ENCODE peak calls at places on chromosomes 16 and 17, in ten cellular contexts. One of them, this sample, is unnamed.

GRCh38 chr16:88087517-88087877 is 136.3 kb downstream of the BANP start:
- DNase-seq in stimulated activated CD8-positive, alpha-beta memory T cell treated with anti-CD3 and anti-CD28 coated beads, Interleukin-7, amount 100 ng/mL, for 1 hour: no peak
- DNase-seq in stomach: no peak
- DNase-seq in NCI-H510A treated with DMSO at 0.1 percent for 48 hours: no peak
- DNase-seq in uterus: no peak
- DNase-seq in cardiac muscle cell: no peak
- DNase-seq in activated naive CD8-positive, alpha-beta T cell treated with anti-CD3 and anti-CD28 coated beads, Interleukin-2, amount 10 ng/mL, durations not matched to agents 7 days and 5 days: no peak
- DNase-seq in omental fat pad: no peak
- DNase-seq in T follicular helper cell: no peak
- DNase-seq in fibroblast of the conjunctiva: no peak
- DNase-seq in this sample: no peak

GRCh38 chr16:89873109-89873821 is at the start of gene TCF25:
- DNase-seq in stimulated activated CD8-positive, alpha-beta memory T cell treated with anti-CD3 and anti-CD28 coated beads, Interleukin-7, amount 100 ng/mL, for 1 hour: peak
- DNase-seq in stomach: peak
- DNase-seq in NCI-H510A treated with DMSO at 0.1 percent for 48 hours: peak
- DNase-seq in uterus: peak
- DNase-seq in cardiac muscle cell: peak
- DNase-seq in activated naive CD8-positive, alpha-beta T cell treated with anti-CD3 and anti-CD28 coated beads, Interleukin-2, amount 10 ng/mL, durations not matched to agents 7 days and 5 days: peak
- DNase-seq in omental fat pad: no peak
- DNase-seq in T follicular helper cell: peak
- DNase-seq in fibroblast of the conjunctiva: peak
- DNase-seq in this sample: peak

GRCh38 chr17:73007447-73007846 is 85.0 kb downstream of the SLC39A11 start:
- DNase-seq in stimulated activated CD8-positive, alpha-beta memory T cell treated with anti-CD3 and anti-CD28 coated beads, Interleukin-7, amount 100 ng/mL, for 1 hour: no peak
- DNase-seq in stomach: peak
- DNase-seq in NCI-H510A treated with DMSO at 0.1 percent for 48 hours: no peak
- DNase-seq in uterus: no peak
- DNase-seq in cardiac muscle cell: no peak
- DNase-seq in activated naive CD8-positive, alpha-beta T cell treated with anti-CD3 and anti-CD28 coated beads, Interleukin-2, amount 10 ng/mL, durations not matched to agents 7 days and 5 days: no peak
- DNase-seq in omental fat pad: no peak
- DNase-seq in T follicular helper cell: no peak
- DNase-seq in fibroblast of the conjunctiva: no peak
- DNase-seq in this sample: peak

GRCh38 chr17:35733366-35733765 is 1.9 kb downstream of the RASL10B start:
- DNase-seq in stimulated activated CD8-positive, alpha-beta memory T cell treated with anti-CD3 and anti-CD28 coated beads, Interleukin-7, amount 100 ng/mL, for 1 hour: no peak
- DNase-seq in stomach: no peak
- DNase-seq in NCI-H510A treated with DMSO at 0.1 percent for 48 hours: no peak
- DNase-seq in uterus: no peak
- DNase-seq in cardiac muscle cell: no peak
- DNase-seq in activated naive CD8-positive, alpha-beta T cell treated with anti-CD3 and anti-CD28 coated beads, Interleukin-2, amount 10 ng/mL, durations not matched to agents 7 days and 5 days: no peak
- DNase-seq in omental fat pad: no peak
- DNase-seq in T follicular helper cell: no peak
- DNase-seq in fibroblast of the conjunctiva: no peak
- DNase-seq in this sample: no peak

GRCh38 chr16:85940214-85940613 is 41.3 kb downstream of the IRF8 start:
- DNase-seq in stimulated activated CD8-positive, alpha-beta memory T cell treated with anti-CD3 and anti-CD28 coated beads, Interleukin-7, amount 100 ng/mL, for 1 hour: no peak
- DNase-seq in stomach: no peak
- DNase-seq in NCI-H510A treated with DMSO at 0.1 percent for 48 hours: no peak
- DNase-seq in uterus: no peak
- DNase-seq in cardiac muscle cell: no peak
- DNase-seq in activated naive CD8-positive, alpha-beta T cell treated with anti-CD3 and anti-CD28 coated beads, Interleukin-2, amount 10 ng/mL, durations not matched to agents 7 days and 5 days: no peak
- DNase-seq in omental fat pad: no peak
- DNase-seq in T follicular helper cell: no peak
- DNase-seq in fibroblast of the conjunctiva: no peak
- DNase-seq in this sample: no peak

GRCh38 chr16:85164838-85165516 is 52.7 kb upstream of the CIBAR2 start:
- DNase-seq in stimulated activated CD8-positive, alpha-beta memory T cell treated with anti-CD3 and anti-CD28 coated beads, Interleukin-7, amount 100 ng/mL, for 1 hour: no peak
- DNase-seq in stomach: no peak
- DNase-seq in NCI-H510A treated with DMSO at 0.1 percent for 48 hours: no peak
- DNase-seq in uterus: peak
- DNase-seq in cardiac muscle cell: no peak
- DNase-seq in activated naive CD8-positive, alpha-beta T cell treated with anti-CD3 and anti-CD28 coated beads, Interleukin-2, amount 10 ng/mL, durations not matched to agents 7 days and 5 days: no peak
- DNase-seq in omental fat pad: no peak
- DNase-seq in T follicular helper cell: no peak
- DNase-seq in fibroblast of the conjunctiva: no peak
- DNase-seq in this sample: no peak

GRCh38 chr16:85709766-85710423 is 21.1 kb upstream of the GINS2 start:
- DNase-seq in stimulated activated CD8-positive, alpha-beta memory T cell treated with anti-CD3 and anti-CD28 coated beads, Interleukin-7, amount 100 ng/mL, for 1 hour: no peak
- DNase-seq in stomach: no peak
- DNase-seq in NCI-H510A treated with DMSO at 0.1 percent for 48 hours: no peak
- DNase-seq in uterus: no peak
- DNase-seq in cardiac muscle cell: no peak
- DNase-seq in activated naive CD8-positive, alpha-beta T cell treated with anti-CD3 and anti-CD28 coated beads, Interleukin-2, amount 10 ng/mL, durations not matched to agents 7 days and 5 days: no peak
- DNase-seq in omental fat pad: no peak
- DNase-seq in T follicular helper cell: no peak
- DNase-seq in fibroblast of the conjunctiva: no peak
- DNase-seq in this sample: no peak

GRCh38 chr17:64787921-64788271 is 125.8 kb upstream of the SMURF2 start:
- DNase-seq in stimulated activated CD8-positive, alpha-beta memory T cell treated with anti-CD3 and anti-CD28 coated beads, Interleukin-7, amount 100 ng/mL, for 1 hour: no peak
- DNase-seq in stomach: no peak
- DNase-seq in NCI-H510A treated with DMSO at 0.1 percent for 48 hours: no peak
- DNase-seq in uterus: no peak
- DNase-seq in cardiac muscle cell: no peak
- DNase-seq in activated naive CD8-positive, alpha-beta T cell treated with anti-CD3 and anti-CD28 coated beads, Interleukin-2, amount 10 ng/mL, durations not matched to agents 7 days and 5 days: no peak
- DNase-seq in omental fat pad: no peak
- DNase-seq in T follicular helper cell: no peak
- DNase-seq in fibroblast of the conjunctiva: no peak
- DNase-seq in this sample: no peak

GRCh38 chr17:81494984-81495383 is 17.6 kb downstream of the ACTG1 start:
- DNase-seq in stimulated activated CD8-positive, alpha-beta memory T cell treated with anti-CD3 and anti-CD28 coated beads, Interleukin-7, amount 100 ng/mL, for 1 hour: no peak
- DNase-seq in stomach: no peak
- DNase-seq in NCI-H510A treated with DMSO at 0.1 percent for 48 hours: peak
- DNase-seq in uterus: no peak
- DNase-seq in cardiac muscle cell: no peak
- DNase-seq in activated naive CD8-positive, alpha-beta T cell treated with anti-CD3 and anti-CD28 coated beads, Interleukin-2, amount 10 ng/mL, durations not matched to agents 7 days and 5 days: no peak
- DNase-seq in omental fat pad: no peak
- DNase-seq in T follicular helper cell: no peak
- DNase-seq in fibroblast of the conjunctiva: no peak
- DNase-seq in this sample: peak

GRCh38 chr16:86343111-86343642 is 167.2 kb upstream of the FOXF1 start:
- DNase-seq in stimulated activated CD8-positive, alpha-beta memory T cell treated with anti-CD3 and anti-CD28 coated beads, Interleukin-7, amount 100 ng/mL, for 1 hour: no peak
- DNase-seq in stomach: peak
- DNase-seq in NCI-H510A treated with DMSO at 0.1 percent for 48 hours: no peak
- DNase-seq in uterus: peak
- DNase-seq in cardiac muscle cell: no peak
- DNase-seq in activated naive CD8-positive, alpha-beta T cell treated with anti-CD3 and anti-CD28 coated beads, Interleukin-2, amount 10 ng/mL, durations not matched to agents 7 days and 5 days: no peak
- DNase-seq in omental fat pad: no peak
- DNase-seq in T follicular helper cell: no peak
- DNase-seq in fibroblast of the conjunctiva: peak
- DNase-seq in this sample: peak

GRCh38 chr17:79537061-79537460 is 73.8 kb downstream of the RBFOX3 start:
- DNase-seq in stimulated activated CD8-positive, alpha-beta memory T cell treated with anti-CD3 and anti-CD28 coated beads, Interleukin-7, amount 100 ng/mL, for 1 hour: no peak
- DNase-seq in stomach: no peak
- DNase-seq in NCI-H510A treated with DMSO at 0.1 percent for 48 hours: no peak
- DNase-seq in uterus: no peak
- DNase-seq in cardiac muscle cell: no peak
- DNase-seq in activated naive CD8-positive, alpha-beta T cell treated with anti-CD3 and anti-CD28 coated beads, Interleukin-2, amount 10 ng/mL, durations not matched to agents 7 days and 5 days: no peak
- DNase-seq in omental fat pad: no peak
- DNase-seq in T follicular helper cell: no peak
- DNase-seq in fibroblast of the conjunctiva: no peak
- DNase-seq in this sample: no peak

GRCh38 chr16:57479043-57479421 is 7.3 kb downstream of the DOK4 start:
- DNase-seq in stimulated activated CD8-positive, alpha-beta memory T cell treated with anti-CD3 and anti-CD28 coated beads, Interleukin-7, amount 100 ng/mL, for 1 hour: no peak
- DNase-seq in stomach: no peak
- DNase-seq in NCI-H510A treated with DMSO at 0.1 percent for 48 hours: no peak
- DNase-seq in uterus: no peak
- DNase-seq in cardiac muscle cell: no peak
- DNase-seq in activated naive CD8-positive, alpha-beta T cell treated with anti-CD3 and anti-CD28 coated beads, Interleukin-2, amount 10 ng/mL, durations not matched to agents 7 days and 5 days: no peak
- DNase-seq in omental fat pad: no peak
- DNase-seq in T follicular helper cell: no peak
- DNase-seq in fibroblast of the conjunctiva: no peak
- DNase-seq in this sample: no peak

GRCh38 chr17:7080445-7081041 is 492 bp upstream of the CLEC10A start:
- DNase-seq in stimulated activated CD8-positive, alpha-beta memory T cell treated with anti-CD3 and anti-CD28 coated beads, Interleukin-7, amount 100 ng/mL, for 1 hour: no peak
- DNase-seq in stomach: no peak
- DNase-seq in NCI-H510A treated with DMSO at 0.1 percent for 48 hours: no peak
- DNase-seq in uterus: no peak
- DNase-seq in cardiac muscle cell: no peak
- DNase-seq in activated naive CD8-positive, alpha-beta T cell treated with anti-CD3 and anti-CD28 coated beads, Interleukin-2, amount 10 ng/mL, durations not matched to agents 7 days and 5 days: no peak
- DNase-seq in omental fat pad: no peak
- DNase-seq in T follicular helper cell: no peak
- DNase-seq in fibroblast of the conjunctiva: no peak
- DNase-seq in this sample: no peak

This sample was measured in SJCRH30.